ENCODE peak calls at places on chromosome 5, in five cellular contexts. N is HCT116, K is HepG2, E is WTC11, L is H1. V is an unnamed sample.

GRCh38 chr5:116420540-116420939 is 154.1 kb downstream of the SEMA6A start:
- DNase-seq in K (no peak), E (no peak), L (no peak), N (no peak), V (no peak)

GRCh38 chr5:116395178-116395577 is 179.4 kb downstream of the SEMA6A start:
- DNase-seq in L (no peak), E (no peak), N (no peak), K (no peak), V (no peak)

GRCh38 chr5:90483206-90483605 is 8.5 kb downstream of the POLR3G start:
- DNase-seq in L (no peak), N (no peak), E (no peak), K (no peak), V (no peak)

GRCh38 chr5:116440329-116440895 is 134.2 kb downstream of the SEMA6A start:
- DNase-seq in L (no peak), N (no peak), K (no peak), E (no peak), V (no peak)

GRCh38 chr5:78626009-78626571 is 22.5 kb downstream of the LHFPL2 start:
- DNase-seq in N (no peak), K (no peak), L (no peak), E (no peak), V (no peak)

GRCh38 chr5:124658867-124659557 is 87.4 kb downstream of the ZNF608 start:
- DNase-seq in N (no peak), E (no peak), K (no peak), L (no peak), V (no peak)

GRCh38 chr5:112635276-112635675 is 102.4 kb upstream of the APC start:
- DNase-seq in L (no peak), N (no peak), K (no peak), E (no peak), V (no peak)

GRCh38 chr5:165209101-165209727 is 1703.8 kb downstream of the MAT2B start:
- DNase-seq in L (no peak), K (peak), N (no peak), E (no peak), V (peak)

GRCh38 chr5:160421625-160422258 is at the start of gene PTTG1:
- DNase-seq in N (peak), L (peak), K (peak), E (peak), V (peak)

GRCh38 chr5:142120247-142120935 is 11.8 kb downstream of the NDFIP1 start:
- DNase-seq in N (no peak), L (no peak), K (no peak), E (no peak), V (no peak)

GRCh38 chr5:33049298-33049697 is 338.2 kb downstream of the NPR3 start:
- DNase-seq in N (peak), K (no peak), L (no peak), E (no peak), V (no peak)

GRCh38 chr5:10214036-10214435 is 35.7 kb downstream of the ATPSCKMT start:
- DNase-seq in K (no peak), E (no peak), L (no peak), N (no peak), V (no peak)

DNA sequence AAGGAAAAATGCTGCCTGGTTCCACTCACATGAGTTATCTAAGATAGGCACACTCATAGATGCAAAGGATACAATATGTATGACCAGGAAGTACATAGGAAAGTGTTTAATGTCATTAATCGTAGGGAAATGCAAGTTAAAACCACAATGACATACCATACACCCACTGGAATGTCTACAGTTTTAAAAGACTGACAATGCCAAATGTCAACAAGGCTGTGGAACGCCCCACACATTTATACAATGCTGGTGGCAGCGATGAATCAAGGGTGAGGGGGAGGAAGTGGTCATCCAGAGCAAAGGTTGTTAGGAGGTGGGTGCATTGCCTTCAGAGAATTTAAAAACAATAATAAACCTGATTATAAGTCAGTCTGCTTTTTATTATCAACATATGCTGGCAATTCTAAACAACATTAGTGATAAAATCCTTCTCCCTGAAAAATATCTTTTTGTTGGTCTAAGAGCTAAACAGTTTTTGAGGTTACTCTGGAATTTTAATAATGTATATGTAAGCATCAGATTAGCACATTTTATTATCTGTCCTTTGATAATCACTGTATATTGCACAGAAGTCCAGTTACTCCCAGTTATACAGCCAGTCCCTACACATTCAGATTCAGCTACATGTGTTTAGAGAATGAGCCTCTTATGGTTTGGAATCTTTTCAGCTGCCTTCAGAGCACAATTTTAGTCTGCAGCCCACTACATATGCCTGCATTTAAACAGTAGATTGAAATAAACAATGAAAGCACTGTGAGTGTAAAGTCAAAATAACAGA is 438.0 kb downstream of the ARHGEF28 start:
- DNase-seq in L (no peak), N (no peak), E (no peak), K (peak), V (no peak)
- TF ChIP-seq SP1 in L (no peak), N (no peak), E (no peak), K (no peak), V (no peak)

DNA sequence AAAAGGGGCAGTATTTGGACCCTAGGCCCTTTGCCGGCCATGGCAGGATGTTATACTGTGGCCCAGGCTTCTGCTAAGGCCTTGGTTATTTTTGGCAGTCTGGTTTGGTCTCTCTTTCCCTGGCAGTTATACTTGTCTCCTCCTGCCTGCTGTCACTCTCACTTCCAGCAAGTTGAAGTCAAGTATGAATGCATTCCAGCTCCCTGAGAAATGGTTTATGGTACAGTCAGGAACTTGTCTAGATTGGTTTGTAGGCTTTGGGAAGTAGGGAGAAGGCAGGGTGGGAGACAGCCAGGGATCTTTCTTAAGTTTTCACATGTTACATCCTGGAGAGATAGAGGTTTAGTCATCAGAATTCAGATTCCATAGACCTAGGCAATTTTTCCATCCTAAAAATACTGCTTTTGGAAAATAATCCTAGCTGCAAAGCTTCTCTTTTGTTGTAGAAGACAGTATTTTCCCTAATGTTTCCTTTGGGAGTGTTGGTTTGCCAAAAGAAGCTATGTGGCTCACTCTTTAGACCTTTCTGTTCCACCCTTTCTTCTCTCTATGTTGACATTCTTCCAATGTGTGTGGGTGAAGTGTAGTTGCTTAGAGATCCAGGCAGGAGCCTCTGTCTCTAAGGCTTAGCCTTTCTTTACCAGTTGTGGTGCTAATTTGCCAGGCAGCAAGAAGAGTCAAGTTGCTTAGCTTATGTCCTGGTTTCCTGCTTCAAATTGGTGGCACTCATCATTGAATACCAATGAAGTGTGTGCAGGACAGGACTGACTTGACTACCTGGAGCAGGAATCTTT is 2.4 kb upstream of the KDM3B start:
- DNase-seq in E (no peak), L (no peak), K (no peak), N (no peak), V (no peak)
- TF ChIP-seq SP1 in E (no peak), L (no peak), K (no peak), N (no peak), V (no peak)

GRCh38 chr5:140674211-140674610 is 835 bp upstream of the DND1 start:
- DNase-seq in K (no peak), N (no peak), E (no peak), L (no peak), V (no peak)
- TF ChIP-seq SP1 in K (no peak), N (no peak), E (no peak), L (no peak), V (no peak)

GRCh38 chr5:601771-602465 is 10.2 kb upstream of the CEP72 start:
- DNase-seq in N (no peak), L (no peak), E (no peak), K (no peak), V (no peak)

GRCh38 chr5:598564-598890 is 13.6 kb upstream of the CEP72 start:
- DNase-seq in K (no peak), N (no peak), L (no peak), E (no peak), V (no peak)

GRCh38 chr5:603081-603998 is 8.8 kb upstream of the CEP72 start:
- DNase-seq in E (no peak), N (no peak), K (no peak), L (no peak), V (no peak)

GRCh38 chr5:602466-603035 is 9.6 kb upstream of the CEP72 start:
- DNase-seq in E (no peak), L (no peak), N (no peak), K (no peak), V (no peak)

GRCh38 chr5:600551-601541 is 11.3 kb upstream of the CEP72 start:
- DNase-seq in K (no peak), N (no peak), E (no peak), L (no peak), V (no peak)
- TF ChIP-seq SP1 in K (no peak), N (no peak), E (no peak), L (no peak), V (no peak)

V was measured in HEK293T.